ENCODE peak calls at places on chromosome 14, in five cellular contexts. G is tibial artery, W is BJ, V is heart left ventricle, P is bronchial epithelial cell. O is an unnamed sample.

GRCh38 chr14:26596722-26597030 is 1.2 kb downstream of the NOVA1 start:
- DNase-seq in G (peak), V (no peak), W (no peak), P (no peak), O (no peak)

GRCh38 chr14:89202413-89202812 is 214.6 kb downstream of the FOXN3 start:
- DNase-seq in W (no peak), P (no peak), G (no peak), V (no peak), O (no peak)

GRCh38 chr14:68135566-68135965 is 316.0 kb downstream of the RAD51B start:
- DNase-seq in W (no peak), V (no peak), P (peak), G (no peak), O (peak)

GRCh38 chr14:100894416-100894815 is 9.1 kb downstream of the RTL1 start:
- DNase-seq in W (no peak), G (no peak), P (no peak), V (no peak), O (no peak)

GRCh38 chr14:30191639-30192279 is 264.1 kb upstream of the PRKD1 start:
- DNase-seq in W (no peak), G (no peak), V (no peak), P (no peak), O (peak)

GRCh38 chr14:50739186-50739585 is 71.1 kb upstream of the SAV1 start:
- DNase-seq in W (no peak), P (no peak), V (no peak), G (no peak), O (no peak)

GRCh38 chr14:97644365-97644764 is 847.2 kb downstream of the VRK1 start:
- DNase-seq in P (peak), V (no peak), W (no peak), G (no peak), O (no peak)

GRCh38 chr14:85532981-85533820 is 3.3 kb downstream of the FLRT2 start:
- DNase-seq in G (peak), P (peak), W (no peak), V (peak), O (peak)

GRCh38 chr14:79040742-79041249 is 870.6 kb downstream of the NRXN3 start:
- DNase-seq in W (no peak), V (no peak), P (peak), G (no peak), O (no peak)

GRCh38 chr14:104298458-104298857 is 160.1 kb downstream of the KIF26A start:
- DNase-seq in G (no peak), W (no peak), P (no peak), V (peak), O (no peak)

GRCh38 chr14:58167057-58167456 is 15.0 kb upstream of the ARMH4 start:
- DNase-seq in P (no peak), G (no peak), V (no peak), W (no peak), O (peak)

GRCh38 chr14:29637406-29637805 is 290.2 kb downstream of the PRKD1 start:
- DNase-seq in W (no peak), V (no peak), P (peak), G (peak), O (peak)

GRCh38 chr14:96408608-96409007 is 16.7 kb downstream of the AK7 start:
- DNase-seq in V (no peak), W (no peak), G (no peak), P (no peak), O (no peak)

GRCh38 chr14:35416108-35416750 is 11.7 kb upstream of the NFKBIA start:
- DNase-seq in P (no peak), V (no peak), W (no peak), G (no peak), O (no peak)

GRCh38 chr14:21510735-21511657 is at the start of gene METTL3:
- DNase-seq in G (peak), P (peak), V (peak), W (peak), O (peak)

GRCh38 chr14:58887931-58888330 is 250.2 kb downstream of the DACT1 start:
- DNase-seq in V (no peak), W (no peak), P (peak), G (no peak), O (no peak)

GRCh38 chr14:87712386-87713113 is 280.4 kb downstream of the GALC start:
- DNase-seq in P (no peak), W (no peak), G (no peak), V (no peak), O (peak)
- TF ChIP-seq CTCF in P (no peak), W (no peak), G (no peak), V (peak), O (no peak)

DNA sequence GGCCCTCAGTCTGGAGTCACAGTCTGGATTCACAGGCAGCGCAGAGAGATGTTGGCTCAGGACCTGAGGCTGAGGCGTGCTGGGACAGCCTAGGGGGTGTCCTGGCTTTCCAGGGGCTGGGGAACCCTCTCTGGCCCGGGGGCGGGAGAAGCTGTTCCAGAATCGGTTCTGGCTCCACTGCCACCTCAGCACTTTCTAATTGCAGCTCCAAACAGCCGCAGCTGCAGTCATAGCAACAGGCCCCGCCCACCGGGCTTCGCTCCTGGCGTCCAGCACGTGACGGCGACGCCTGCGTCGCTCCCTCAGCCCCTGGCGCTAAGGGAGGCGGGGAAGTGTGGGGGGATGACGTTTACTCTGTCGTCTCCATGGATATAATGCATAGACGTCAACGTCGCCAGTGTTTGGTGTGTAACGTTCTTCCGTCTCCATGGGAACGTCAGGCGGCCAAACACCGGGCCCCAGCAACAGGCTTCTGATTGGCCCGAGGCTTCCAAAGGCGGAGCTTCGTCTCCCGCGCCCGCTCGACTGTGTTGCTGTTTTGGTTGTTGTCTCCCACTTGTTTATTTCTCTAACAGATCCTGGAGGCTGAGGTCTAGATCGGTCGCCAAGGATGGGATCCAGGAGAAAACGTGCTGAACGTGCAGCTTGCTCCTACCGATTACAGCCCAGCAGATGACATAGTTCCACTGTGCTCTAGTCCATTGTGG is 19.7 kb upstream of the FOS start:
- DNase-seq in W (peak), V (peak), G (peak), P (peak), O (peak)
- TF ChIP-seq CTCF in W (no peak), V (no peak), G (no peak), P (no peak), O (no peak)

DNA sequence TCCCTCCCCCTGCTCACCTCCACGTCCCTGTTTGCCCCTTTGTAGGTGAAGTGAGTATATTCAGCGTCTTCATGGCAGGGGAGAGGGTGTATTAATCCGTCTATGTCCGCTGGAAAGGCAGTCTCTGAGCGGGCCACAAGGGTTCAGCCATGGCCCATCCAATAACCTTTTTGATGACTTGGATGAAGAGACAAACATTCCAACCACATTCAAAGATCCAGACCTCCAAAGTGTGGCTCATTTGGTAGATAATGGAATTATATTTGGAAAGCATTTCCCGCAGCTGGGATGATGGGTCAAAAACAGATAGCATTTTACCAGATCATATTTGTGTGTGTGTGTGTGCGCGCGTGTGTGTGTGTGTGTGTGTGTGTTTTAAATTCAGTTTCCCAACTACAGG is 345.9 kb downstream of the DPF3 start:
- DNase-seq in G (no peak), P (no peak), V (no peak), W (no peak), O (no peak)
- TF ChIP-seq CTCF in G (no peak), P (no peak), V (peak), W (no peak), O (no peak)

DNA sequence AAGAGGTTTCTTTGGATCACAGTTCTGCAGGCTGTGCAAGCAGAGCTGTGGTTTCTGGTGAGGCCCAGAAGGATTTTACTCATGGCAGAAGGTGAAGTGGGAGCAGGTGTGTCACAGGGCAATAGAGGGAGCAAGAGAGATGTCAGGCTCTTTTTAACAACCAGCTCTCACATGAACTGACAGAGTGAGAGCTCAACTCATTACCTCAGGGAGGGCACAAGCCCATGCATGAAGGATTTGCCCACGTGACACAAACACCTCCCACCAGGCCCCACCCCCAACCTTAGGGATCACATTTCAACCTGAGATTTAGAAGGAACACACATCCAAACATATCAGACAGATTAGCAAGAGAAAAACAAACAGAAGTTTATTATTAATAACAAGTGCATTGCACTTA is 470.4 kb downstream of the GALC start:
- DNase-seq in P (peak), W (no peak), V (no peak), G (no peak), O (no peak)
- TF ChIP-seq CTCF in P (peak), W (no peak), V (no peak), G (no peak), O (no peak)

GRCh38 chr14:102923201-102923919 is 897 bp downstream of the AMN start:
- DNase-seq in V (no peak), W (no peak), P (no peak), G (no peak), O (no peak)
- TF ChIP-seq CTCF in V (no peak), W (no peak), P (no peak), G (no peak), O (no peak)

DNA sequence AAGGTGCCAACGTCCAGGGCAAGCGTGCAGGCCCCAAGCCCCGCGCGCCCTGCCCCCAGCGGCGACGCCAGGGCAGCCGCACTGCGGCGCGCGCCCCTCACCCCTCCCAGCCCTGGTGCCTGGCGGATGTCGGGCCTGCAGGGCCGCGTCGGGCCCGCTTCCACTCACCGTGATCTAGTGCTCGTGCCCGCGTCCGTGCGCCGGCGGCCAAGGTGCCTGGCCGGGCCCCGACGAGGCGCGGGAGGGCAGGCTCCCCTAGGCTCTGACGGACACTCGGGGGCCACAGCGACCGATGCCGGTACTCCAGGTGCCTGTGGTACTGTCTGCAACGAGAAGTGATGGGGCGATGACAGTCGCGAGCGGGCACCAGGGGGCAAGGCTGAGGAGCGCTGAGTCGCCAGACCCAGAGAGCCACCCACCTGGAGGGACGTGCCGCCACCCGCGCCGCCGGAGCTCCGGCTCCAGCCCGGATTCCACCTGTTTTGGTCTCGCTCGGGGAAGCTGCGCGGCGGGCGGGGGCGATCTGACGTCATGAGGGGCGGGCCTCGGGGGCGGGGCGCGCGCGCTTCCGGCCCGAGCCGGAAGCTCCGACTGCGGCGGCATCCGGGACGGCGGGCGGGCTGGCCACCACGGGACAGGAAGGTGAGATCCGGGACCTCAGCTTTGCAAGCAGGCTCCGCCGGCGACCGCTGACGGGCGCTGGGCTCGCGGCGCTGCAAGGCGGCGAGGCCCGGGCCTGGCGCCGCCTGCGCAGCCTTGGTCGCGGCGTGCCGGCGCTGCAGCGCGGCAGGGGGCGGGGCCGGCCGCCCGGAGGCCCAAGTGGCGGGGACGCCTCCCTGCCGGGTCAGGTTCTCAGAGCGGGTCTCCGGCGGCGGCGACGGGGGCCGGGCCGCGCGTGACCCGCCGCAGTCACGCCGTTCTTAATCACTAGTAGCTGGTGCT is at the start of the genes LYSET and MOAP1:
- DNase-seq in G (peak), V (peak), W (no peak), P (peak), O (peak)
- TF ChIP-seq CTCF in G (peak), V (peak), W (no peak), P (peak), O (no peak)

GRCh38 chr14:102095871-102096568 is 9.2 kb upstream of the HSP90AA1 start:
- DNase-seq in G (no peak), W (no peak), V (no peak), P (no peak), O (no peak)
- TF ChIP-seq CTCF in G (no peak), W (no peak), V (no peak), P (no peak), O (no peak)

DNA sequence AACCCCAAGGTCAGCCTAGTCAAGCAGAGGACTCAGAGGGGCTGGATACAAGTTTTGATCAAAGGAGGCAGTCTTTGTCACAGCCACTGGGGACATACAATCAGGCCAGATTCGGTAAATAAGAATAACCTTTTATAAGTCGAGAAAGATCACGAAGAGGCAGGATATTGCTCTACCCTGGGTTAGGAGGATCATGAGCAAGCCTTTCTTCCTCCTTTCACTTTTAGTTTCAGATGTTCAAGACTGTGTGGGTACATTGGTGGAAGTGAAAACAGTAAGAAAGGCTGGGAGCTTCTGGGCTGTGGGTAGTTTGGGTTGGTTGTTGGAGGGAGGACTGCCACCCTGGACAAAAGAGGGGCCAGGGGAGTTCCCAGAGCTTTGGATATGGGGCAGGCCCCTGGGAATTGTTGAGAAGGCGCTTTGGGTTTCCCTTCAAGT is 127.7 kb downstream of the SNAPC1 start:
- DNase-seq in V (no peak), P (no peak), W (no peak), G (no peak), O (no peak)
- TF ChIP-seq CTCF in V (no peak), P (no peak), W (no peak), G (no peak), O (no peak)

DNA sequence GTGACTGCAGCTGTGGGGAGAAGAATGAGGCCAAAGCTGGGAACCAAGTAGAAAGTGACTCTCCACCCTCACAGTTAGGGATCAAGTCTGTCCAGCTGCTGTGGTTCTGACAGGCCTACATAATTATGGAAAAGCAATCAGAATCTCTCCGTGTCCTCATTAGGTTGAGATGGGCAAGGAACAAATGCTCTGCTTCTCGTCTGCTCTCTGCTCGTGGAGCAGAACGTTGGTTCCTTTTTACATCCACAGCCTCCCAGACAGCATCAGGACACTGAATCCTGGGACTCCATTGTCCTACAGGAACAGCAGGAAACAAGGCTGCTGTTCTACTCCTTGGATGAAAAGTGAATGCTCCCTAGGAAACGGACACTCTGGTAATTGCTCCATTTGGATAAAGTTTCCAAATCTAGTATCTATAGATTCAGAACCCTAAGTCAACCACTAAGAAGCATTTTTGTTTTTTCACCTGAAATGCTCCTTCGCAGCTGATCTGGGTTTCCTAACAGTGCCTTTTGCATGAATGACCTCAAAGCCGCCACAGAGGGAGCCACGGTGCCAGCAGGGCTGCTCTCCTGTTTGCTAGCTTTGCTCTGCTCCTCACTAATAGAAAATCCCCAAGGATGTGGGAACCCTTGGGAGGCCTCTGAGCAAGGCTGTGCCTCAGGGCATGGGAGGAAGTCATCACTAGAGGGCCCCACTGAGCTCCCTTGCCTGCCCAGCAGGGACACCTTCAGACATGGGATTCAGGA is 102.0 kb downstream of the EGLN3 start:
- DNase-seq in P (peak), G (no peak), W (no peak), V (peak), O (no peak)
- TF ChIP-seq CTCF in P (peak), G (peak), W (peak), V (peak), O (peak)

GRCh38 chr14:90599748-90600507 is 203.1 kb downstream of the CALM1 start:
- DNase-seq in G (no peak), P (peak), W (no peak), V (no peak), O (no peak)
- TF ChIP-seq CTCF in G (peak), P (peak), W (no peak), V (peak), O (no peak)

O was measured in foreskin fibroblast.